ENCODE peak calls at places on chromosomes 7 and 10, in seven cellular contexts. K is neuronal stem cell, M is IMR-90, J is H9, Q is H1, X is mesendoderm, A is trophoblast cell. P is an unnamed sample. For H3K4me1, the result is how much of the 10 kb centered on the place peaks cover.

GRCh38 chr10:26624017-26624416 is 73.5 kb upstream of the PDSS1 start:
- DNase-seq in K (no peak), M (no peak), J (no peak), Q (no peak), X (no peak), A (no peak), P (no peak)

GRCh38 chr7:88302486-88302885 is 4.2 kb downstream of the STEAP4 start:
- DNase-seq in K (no peak), M (no peak), J (no peak), Q (no peak), X (no peak), A (no peak), P (no peak)

GRCh38 chr10:5530846-5531557 is 6.2 kb downstream of the CALML3 start:
- DNase-seq in K (no peak), M (no peak), J (no peak), Q (no peak), X (no peak), A (no peak), P (no peak)

GRCh38 chr7:138864667-138865066 is 66.7 kb upstream of the ATP6V0A4 start:
- DNase-seq in K (no peak), M (peak), J (no peak), Q (no peak), X (no peak), A (peak), P (peak)

GRCh38 chr7:93690021-93690420 is 115.5 kb upstream of the CALCR start:
- DNase-seq in K (peak), M (no peak), J (no peak), Q (no peak), X (peak), A (no peak), P (no peak)

GRCh38 chr10:44327461-44327860 is 57.4 kb downstream of the CXCL12 start:
- DNase-seq in K (no peak), M (no peak), J (no peak), Q (peak), X (no peak), A (no peak), P (no peak)

GRCh38 chr7:128174391-128174790 is 66.7 kb upstream of the LEP start:
- DNase-seq in K (no peak), M (no peak), J (peak), Q (no peak), X (no peak), A (no peak), P (no peak)

GRCh38 chr7:111018960-111019835 is 71.7 kb upstream of the LRRN3 start:
- DNase-seq in K (peak), M (no peak), J (peak), Q (no peak), X (peak), A (no peak), P (no peak)

GRCh38 chr10:69180525-69181204 is 631 bp downstream of the SUPV3L1 start:
- DNase-seq in K (peak), M (peak), J (no peak), Q (no peak), X (peak), A (no peak), P (peak)

GRCh38 chr10:103712146-103712545 is 143.2 kb downstream of the SH3PXD2A start:
- DNase-seq in K (no peak), M (no peak), J (no peak), Q (no peak), X (no peak), A (no peak), P (no peak)

GRCh38 chr7:44375236-44375699 is 49.9 kb upstream of the CAMK2B start:
- DNase-seq in K (no peak), M (no peak), J (peak), Q (peak), X (peak), A (peak), P (no peak)

GRCh38 chr7:120996333-120996982 is 7.9 kb downstream of the CPED1 start:
- DNase-seq in K (no peak), M (peak), J (no peak), Q (no peak), X (no peak), A (peak), P (peak)

GRCh38 chr10:125054664-125055273 is 105.6 kb downstream of the CTBP2 start:
- DNase-seq in K (no peak), M (no peak), J (no peak), Q (no peak), X (no peak), A (no peak), P (peak)

GRCh38 chr7:47291461-47292051 is 290.4 kb downstream of the TNS3 start:
- DNase-seq in K (no peak), M (peak), J (no peak), Q (no peak), X (no peak), A (peak), P (peak)

GRCh38 chr7:74022507-74022906 is 5.5 kb upstream of the ELN start:
- DNase-seq in K (no peak), M (no peak), J (no peak), Q (no peak), X (no peak), A (no peak), P (no peak)

GRCh38 chr7:105890290-105890997 is 14.0 kb upstream of the ATXN7L1 start:
- DNase-seq in K (no peak), M (peak), J (no peak), Q (no peak), X (no peak), A (no peak), P (peak)

GRCh38 chr7:74365320-74366022 is 76.3 kb downstream of the CLIP2 start:
- DNase-seq in K (peak), M (peak), J (peak), Q (peak), X (peak), A (peak), P (peak)

GRCh38 chr10:91312031-91312733 is 91.7 kb downstream of the PCGF5 start:
- DNase-seq in K (no peak), M (peak), J (no peak), Q (no peak), X (no peak), A (no peak), P (no peak)

GRCh38 chr10:70198696-70199466 is 28.6 kb upstream of the SAR1A start:
- DNase-seq in K (no peak), M (no peak), J (no peak), Q (no peak), X (peak), A (no peak), P (no peak)

GRCh38 chr10:51642591-51642990 is 56.8 kb downstream of the CSTF2T start:
- DNase-seq in K (no peak), M (no peak), J (no peak), Q (no peak), X (no peak), A (no peak), P (no peak)

GRCh38 chr10:48809261-48809660 is 124.6 kb downstream of the WDFY4 start:
- DNase-seq in K (no peak), M (no peak), J (no peak), Q (no peak), X (no peak), A (no peak), P (no peak)

GRCh38 chr7:142960955-142961512 is 1.1 kb downstream of the KEL start:
- DNase-seq in K (no peak), M (no peak), J (no peak), Q (no peak), X (peak), A (no peak), P (no peak)

GRCh38 chr10:129964611-129965417 is 740 bp upstream of the EBF3 start:
- DNase-seq in K (peak), M (no peak), J (no peak), Q (peak), X (no peak), A (no peak), P (no peak)

GRCh38 chr7:47636693-47637175 is 54.8 kb upstream of the TNS3 start:
- DNase-seq in K (no peak), M (no peak), J (no peak), Q (no peak), X (no peak), A (no peak), P (no peak)

GRCh38 chr10:94274142-94274787 is 88.5 kb downstream of the NOC3L start:
- DNase-seq in K (no peak), M (no peak), J (no peak), Q (no peak), X (no peak), A (no peak), P (no peak)

GRCh38 chr7:5758753-5759330 is 22.6 kb downstream of the RNF216 start:
- DNase-seq in K (no peak), M (no peak), J (no peak), Q (no peak), X (no peak), A (no peak), P (no peak)

DNA sequence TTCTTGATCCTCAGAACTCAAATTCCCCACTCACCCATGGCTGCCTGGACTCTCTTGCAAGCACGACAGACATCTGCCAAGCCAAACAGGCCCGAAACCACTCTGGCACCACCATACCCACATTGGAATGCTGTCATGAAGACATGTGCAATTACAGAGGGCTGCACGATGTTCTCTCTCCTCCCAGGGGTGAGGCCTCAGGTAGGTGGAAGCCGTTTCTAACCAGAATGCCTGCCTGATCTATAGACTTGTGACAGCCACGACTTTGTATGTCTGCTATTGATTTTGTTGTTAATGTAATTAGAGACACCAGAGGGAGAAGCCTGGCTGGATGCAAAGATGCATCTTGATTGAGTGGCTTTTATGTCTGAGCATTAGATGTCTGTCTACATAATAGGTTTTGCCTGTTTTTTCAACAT is 4.0 kb downstream of the BAMBI start:
- DNase-seq in K (no peak), M (no peak), J (no peak), Q (no peak), X (peak), A (no peak), P (peak)
- H2BK5ac ChIP-seq in K (no peak), M (no peak), J (no peak), Q (no peak), X (no peak), A (no peak), P (no peak)

DNA sequence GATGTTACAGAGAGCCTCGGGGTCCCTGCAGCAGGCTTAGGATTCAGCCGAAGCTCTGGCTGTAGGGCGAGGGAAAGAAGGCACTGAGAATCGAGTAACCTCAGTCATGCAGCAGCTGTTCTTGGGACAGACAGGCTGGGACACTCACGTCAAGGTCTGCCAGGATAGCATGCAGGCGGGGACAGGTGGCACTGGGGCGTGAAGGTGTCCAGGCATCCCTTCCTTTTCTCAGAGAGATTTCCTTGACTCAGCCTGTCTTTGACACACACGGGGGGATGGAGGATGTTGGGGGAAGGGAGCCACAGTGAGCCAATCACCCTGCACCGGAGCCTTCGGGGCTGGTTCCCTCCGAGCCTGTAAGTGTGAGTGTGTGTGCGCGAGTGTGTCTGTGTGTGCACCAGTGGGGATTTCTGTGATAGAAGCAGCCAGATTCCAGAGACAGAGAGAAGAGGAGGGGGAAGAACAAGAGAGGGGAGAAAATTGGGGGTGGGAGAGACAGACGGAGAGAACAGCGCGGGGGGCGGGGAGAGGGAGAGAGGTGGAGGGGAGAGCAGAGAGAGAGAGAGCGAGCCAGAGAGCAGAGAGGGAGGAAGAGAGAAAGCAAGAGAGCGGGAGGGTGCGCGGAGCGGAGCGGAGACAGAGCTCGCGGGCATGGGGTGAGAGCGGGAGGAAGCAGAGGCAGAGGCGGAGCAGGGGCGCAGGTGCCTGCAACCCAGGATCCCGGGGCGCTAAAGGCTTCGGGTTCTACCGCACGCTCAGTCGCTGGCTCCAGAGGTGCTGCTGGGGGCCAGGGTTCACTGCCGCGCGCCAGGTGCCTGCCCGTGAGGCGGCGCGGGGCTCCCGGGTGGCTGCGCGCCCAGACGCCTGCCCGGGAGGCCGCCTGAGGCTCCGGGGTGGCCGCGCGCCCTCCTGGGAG is 526 bp upstream of the GPR26 start:
- DNase-seq in K (no peak), M (no peak), J (no peak), Q (no peak), X (no peak), A (no peak), P (no peak)
- H3K4me1 ChIP-seq in K (under half), M (under half), J (under half), Q (under half), X (under half), A (under half), P (under half)

DNA sequence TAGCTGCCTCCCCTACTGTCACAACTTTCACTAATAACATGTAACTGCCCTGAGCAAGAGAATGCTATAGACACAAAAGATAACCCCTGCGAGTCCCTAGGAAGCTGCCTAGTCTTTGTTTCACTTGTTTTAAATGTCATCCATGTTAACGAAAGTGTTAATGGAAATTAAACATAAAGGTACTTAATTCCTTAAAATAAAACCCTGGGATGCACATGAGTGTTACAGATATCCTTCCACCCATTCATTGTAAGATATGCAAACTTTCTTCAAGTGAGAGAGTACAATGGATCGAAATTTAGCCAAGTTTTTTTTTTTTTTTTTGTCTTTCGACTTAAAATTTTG is 1.4 kb downstream of the CDK14 start:
- DNase-seq in K (no peak), M (no peak), J (no peak), Q (no peak), X (no peak), A (no peak), P (no peak)
- H3K9ac ChIP-seq in K (no peak), M (peak), J (peak), Q (peak), X (peak), A (no peak), P (peak)

GRCh38 chr10:593901-594457 is 95.5 kb downstream of the DIP2C start:
- DNase-seq in K (no peak), M (peak), J (no peak), Q (no peak), X (no peak), A (no peak), P (no peak)

GRCh38 chr10:593421-593820 is 96.0 kb downstream of the DIP2C start:
- DNase-seq in K (no peak), M (no peak), J (no peak), Q (no peak), X (no peak), A (no peak), P (no peak)

GRCh38 chr10:593016-593415 is 96.5 kb downstream of the DIP2C start:
- DNase-seq in K (no peak), M (no peak), J (no peak), Q (no peak), X (no peak), A (no peak), P (no peak)

GRCh38 chr10:595473-595872 is 94.0 kb downstream of the DIP2C start:
- DNase-seq in K (no peak), M (no peak), J (no peak), Q (no peak), X (no peak), A (no peak), P (no peak)

DNA sequence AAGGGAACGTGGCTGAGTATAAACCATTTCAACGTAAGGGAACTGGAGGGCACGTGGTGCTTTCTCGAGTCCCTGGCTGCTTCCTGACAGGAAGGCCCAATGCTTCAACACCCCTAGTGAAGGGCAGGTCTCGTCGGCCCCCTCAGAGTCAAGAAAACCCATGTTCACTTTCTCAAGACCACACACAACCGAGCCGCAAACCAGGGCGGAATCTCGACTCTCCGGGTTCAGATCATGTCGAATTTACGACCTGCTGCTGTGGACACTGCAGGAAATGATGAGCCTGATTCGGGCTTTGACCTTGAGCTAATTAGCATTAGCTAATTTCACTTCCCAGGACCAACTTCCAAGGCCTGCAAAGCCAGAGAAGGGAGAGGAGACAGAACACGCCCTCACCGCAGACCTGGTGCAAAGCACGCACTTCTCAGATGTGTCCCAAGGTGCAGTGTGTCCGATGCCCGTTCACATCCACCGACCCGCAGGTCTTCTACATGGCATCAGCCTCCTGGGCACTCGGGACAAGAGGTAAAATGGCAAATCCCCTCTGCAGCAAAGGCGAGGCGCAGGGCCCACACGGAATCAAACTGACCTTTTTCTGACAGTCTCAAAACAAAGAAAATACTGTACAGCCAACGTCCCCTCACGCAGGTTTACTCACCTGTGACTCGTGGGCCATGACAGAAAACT is 94.7 kb downstream of the DIP2C start:
- DNase-seq in K (no peak), M (no peak), J (no peak), Q (no peak), X (no peak), A (no peak), P (no peak)
- H2BK5ac ChIP-seq in K (no peak), M (peak), J (no peak), Q (no peak), X (no peak), A (no peak), P (no peak)

GRCh38 chr7:131540491-131541162 is 15.8 kb downstream of the PODXL start:
- DNase-seq in K (no peak), M (no peak), J (no peak), Q (no peak), X (peak), A (no peak), P (peak)

GRCh38 chr7:131544021-131544420 is 12.4 kb downstream of the PODXL start:
- DNase-seq in K (no peak), M (no peak), J (no peak), Q (no peak), X (no peak), A (no peak), P (no peak)

GRCh38 chr7:131544449-131545425 is 11.7 kb downstream of the PODXL start:
- DNase-seq in K (no peak), M (peak), J (no peak), Q (no peak), X (peak), A (no peak), P (peak)

GRCh38 chr7:131546126-131546525 is 10.3 kb downstream of the PODXL start:
- DNase-seq in K (no peak), M (no peak), J (no peak), Q (no peak), X (no peak), A (peak), P (no peak)

DNA sequence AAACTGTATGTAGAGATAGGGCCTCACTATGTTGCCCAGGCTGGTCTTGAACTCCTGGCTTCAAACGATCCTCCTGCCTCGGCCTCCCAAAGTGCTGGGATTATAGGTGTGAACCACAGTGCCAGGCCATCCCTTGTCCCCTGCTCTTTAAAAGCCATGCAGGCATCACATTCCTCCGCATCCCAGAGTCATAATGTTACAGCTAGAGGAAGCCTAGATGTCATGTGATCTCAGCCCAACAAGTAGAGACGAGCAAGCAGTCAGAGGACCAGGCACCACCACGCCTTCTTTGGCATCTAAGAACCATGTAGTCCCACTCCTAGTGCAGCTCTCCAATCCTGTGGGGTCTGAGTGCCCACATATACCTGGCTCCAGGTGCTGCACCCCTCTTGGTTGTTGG is 13.1 kb downstream of the PODXL start:
- DNase-seq in K (no peak), M (no peak), J (no peak), Q (no peak), X (no peak), A (no peak), P (no peak)
- H3K4me1 ChIP-seq in K (under half), M (under half), J (under half), Q (under half), X (under half), A (under half), P (under half)

GRCh38 chr7:87151701-87152111 is 547 bp upstream of the DMTF1 start:
- DNase-seq in K (no peak), M (no peak), J (no peak), Q (no peak), X (no peak), A (no peak), P (no peak)

GRCh38 chr7:87148332-87148955 is 3.8 kb upstream of the DMTF1 start:
- DNase-seq in K (no peak), M (peak), J (no peak), Q (no peak), X (peak), A (peak), P (peak)

GRCh38 chr7:87152897-87153641 is 816 bp downstream of the DMTF1 start:
- DNase-seq in K (no peak), M (peak), J (no peak), Q (peak), X (peak), A (peak), P (peak)

GRCh38 chr7:87152112-87152896 is at the start of gene DMTF1:
- DNase-seq in K (peak), M (peak), J (peak), Q (peak), X (peak), A (peak), P (peak)

GRCh38 chr7:87151002-87151505 is 1.2 kb upstream of the DMTF1 start:
- DNase-seq in K (no peak), M (no peak), J (no peak), Q (no peak), X (no peak), A (no peak), P (no peak)
- H3K9ac ChIP-seq in K (no peak), M (peak), J (peak), Q (peak), X (peak), A (no peak), P (peak)

GRCh38 chr10:43075612-43076003 is 1.3 kb upstream of the RET start:
- DNase-seq in K (no peak), M (no peak), J (peak), Q (no peak), X (peak), A (no peak), P (no peak)
- H2BK5ac ChIP-seq in K (no peak), M (no peak), J (no peak), Q (no peak), X (no peak), A (no peak), P (no peak)

GRCh38 chr10:97788552-97789442 is 17.0 kb upstream of the SFRP5 start:
- DNase-seq in K (no peak), M (no peak), J (no peak), Q (no peak), X (peak), A (peak), P (no peak)
- H3K4me1 ChIP-seq in K (under half), M (under half), J (under half), Q (under half), X (under half), A (under half), P (under half)